ENCODE peak calls at places on chromosomes 4 and X, in seven cellular contexts. S is T-helper 17 cell; J is RWPE2; V is upper lobe of right lung; O is right cardiac atrium; M is A549; L is activated naive CD8-positive, alpha-beta T cell treated with anti-CD3 and anti-CD28 coated beads, Interleukin-2, amount 50 U/mL, for 24 hours. U is an unnamed sample.

GRCh38 chr4:8160233-8160560 is 1.6 kb upstream of the ABLIM2 start:
- ATAC-seq in S (no peak), J (no peak), V (no peak), O (no peak), M (no peak), L (no peak), U (no peak)

GRCh38 chrX:152923599-152923998 is 25.7 kb downstream of the ZNF185 start:
- ATAC-seq in S (no peak), J (no peak), V (no peak), O (no peak), M (no peak), L (no peak), U (no peak)

GRCh38 chrX:46185923-46186810 is 359.1 kb downstream of the ZNF674 start:
- ATAC-seq in S (no peak), J (peak), V (no peak), O (no peak), M (no peak), L (no peak), U (peak)

GRCh38 chrX:12910851-12911461 is 4.5 kb downstream of the TLR8 start:
- ATAC-seq in S (no peak), J (no peak), V (no peak), O (no peak), M (no peak), L (peak), U (no peak)

GRCh38 chr4:25769251-25769650 is 93.5 kb downstream of the SEL1L3 start:
- ATAC-seq in S (no peak), J (no peak), V (no peak), O (peak), M (no peak), L (no peak), U (no peak)

GRCh38 chr4:139315221-139315675 is 13.0 kb upstream of the NDUFC1 start:
- ATAC-seq in S (peak), J (no peak), V (no peak), O (peak), M (no peak), L (no peak), U (no peak)

GRCh38 chrX:56661193-56661592 is 67.8 kb upstream of the NBDY start:
- ATAC-seq in S (no peak), J (no peak), V (no peak), O (no peak), M (no peak), L (no peak), U (no peak)

GRCh38 chr4:3700223-3700622 is 66.0 kb upstream of the ADRA2C start:
- ATAC-seq in S (no peak), J (no peak), V (no peak), O (no peak), M (no peak), L (no peak), U (no peak)

GRCh38 chrX:40224658-40225057 is 126.9 kb upstream of the BCOR start:
- ATAC-seq in S (no peak), J (no peak), V (peak), O (no peak), M (no peak), L (no peak), U (no peak)

GRCh38 chrX:43106009-43106408 is 328.0 kb upstream of the PPP1R2C start:
- ATAC-seq in S (no peak), J (no peak), V (no peak), O (no peak), M (no peak), L (no peak), U (no peak)

GRCh38 chrX:32995427-32995826 is 215.9 kb downstream of the DMD start:
- ATAC-seq in S (no peak), J (no peak), V (no peak), O (no peak), M (no peak), L (no peak), U (no peak)

GRCh38 chr4:118910221-118910620 is 21.6 kb downstream of the SYNPO2 start:
- ATAC-seq in S (no peak), J (no peak), V (no peak), O (no peak), M (no peak), L (no peak), U (no peak)

GRCh38 chr4:17565846-17566245 is 11.2 kb upstream of the LAP3 start:
- ATAC-seq in S (no peak), J (no peak), V (no peak), O (no peak), M (no peak), L (no peak), U (no peak)

U was measured in esophagus mucosa.